ENCODE peak calls at places on chromosome 6, in seven cellular contexts. N, I, Y, T, K, L and Q are unnamed samples.

GRCh38 chr6:2976571-2977085 is 5.3 kb upstream of the SERPINB6 start:
- DNase-seq in N (no peak), I (no peak), Y (no peak), T (peak; percentile 85), K (peak; percentile 71), L (no peak), Q (peak; percentile 80)

GRCh38 chr6:39702265-39702664 is 22.9 kb downstream of the KIF6 start:
- DNase-seq in N (no peak), I (no peak), Y (no peak), T (no peak), K (no peak), L (no peak), Q (no peak)

GRCh38 chr6:130020106-130020851 is 1.9 kb downstream of the L3MBTL3 start:
- DNase-seq in N (peak; percentile 45), I (peak; percentile 36), Y (no peak), T (no peak), K (no peak), L (no peak), Q (no peak)

GRCh38 chr6:75098709-75099108 is 107.1 kb downstream of the COL12A1 start:
- DNase-seq in N (no peak), I (no peak), Y (no peak), T (peak; percentile 98), K (peak; percentile 84), L (no peak), Q (peak; percentile 81)

GRCh38 chr6:160270347-160270746 is 11.7 kb upstream of the SLC22A2 start:
- DNase-seq in N (no peak), I (no peak), Y (no peak), T (no peak), K (no peak), L (no peak), Q (no peak)

GRCh38 chr6:154508573-154509375 is 1.7 kb downstream of the CNKSR3 start:
- DNase-seq in N (no peak), I (no peak), Y (no peak), T (peak; percentile 39), K (peak; percentile 87), L (no peak), Q (peak; percentile 70)

GRCh38 chr6:75843401-75843800 is 94.4 kb downstream of the MYO6 start:
- DNase-seq in N (no peak), I (no peak), Y (no peak), T (no peak), K (no peak), L (no peak), Q (no peak)

GRCh38 chr6:138817799-138818198 is 21.9 kb downstream of the ECT2L start:
- DNase-seq in N (peak; percentile 71), I (no peak), Y (peak; percentile 88), T (peak; percentile 88), K (peak; percentile 100), L (no peak), Q (peak; percentile 98)

GRCh38 chr6:13445005-13445743 is 42.2 kb downstream of the GFOD1 start:
- DNase-seq in N (peak; percentile 47), I (no peak), Y (no peak), T (peak; percentile 51), K (no peak), L (peak; percentile 80), Q (no peak)

GRCh38 chr6:112214749-112215269 is 39.6 kb downstream of the LAMA4 start:
- DNase-seq in N (no peak), I (no peak), Y (no peak), T (no peak), K (peak; percentile 85), L (no peak), Q (peak; percentile 84)

GRCh38 chr6:17289491-17290106 is 8.4 kb downstream of the RBM24 start:
- DNase-seq in N (no peak), I (no peak), Y (no peak), T (no peak), K (no peak), L (no peak), Q (no peak)

GRCh38 chr6:158406736-158407135 is 94.5 kb downstream of the TULP4 start:
- DNase-seq in N (no peak), I (no peak), Y (no peak), T (peak; percentile 61), K (no peak), L (no peak), Q (no peak)

GRCh38 chr6:139762587-139763031 is 388.2 kb upstream of the CITED2 start:
- DNase-seq in N (no peak), I (no peak), Y (no peak), T (no peak), K (peak; percentile 59), L (no peak), Q (peak; percentile 69)

GRCh38 chr6:3228791-3229565 is 1.5 kb upstream of the TUBB2B start:
- DNase-seq in N (peak; percentile 85), I (no peak), Y (peak; percentile 63), T (peak; percentile 43), K (no peak), L (no peak), Q (no peak)

GRCh38 chr6:15296735-15297134 is 50.9 kb downstream of the JARID2 start:
- DNase-seq in N (no peak), I (peak; percentile 24), Y (no peak), T (no peak), K (no peak), L (no peak), Q (no peak)

GRCh38 chr6:159229526-159229925 is 60.3 kb downstream of the FNDC1 start:
- DNase-seq in N (no peak), I (no peak), Y (no peak), T (no peak), K (no peak), L (no peak), Q (no peak)

GRCh38 chr6:44062105-44062770 is 65.0 kb downstream of the MRPL14 start:
- DNase-seq in N (no peak), I (no peak), Y (no peak), T (no peak), K (no peak), L (peak; percentile 31), Q (no peak)

GRCh38 chr6:46491201-46491788 is at the start of gene RCAN2:
- DNase-seq in N (peak; percentile 91), I (peak; percentile 30), Y (peak; percentile 91), T (peak; percentile 25), K (no peak), L (no peak), Q (peak; percentile 36)

GRCh38 chr6:114075300-114075699 is 104.4 kb upstream of the HDAC2 start:
- DNase-seq in N (no peak), I (no peak), Y (no peak), T (no peak), K (no peak), L (peak; percentile 21), Q (no peak)

GRCh38 chr6:137166247-137167098 is 7.0 kb downstream of the IL22RA2 start:
- DNase-seq in N (no peak), I (no peak), Y (no peak), T (no peak), K (no peak), L (no peak), Q (no peak)

GRCh38 chr6:41546475-41546865 is 289 bp downstream of the FOXP4 start:
- DNase-seq in N (no peak), I (peak; percentile 71), Y (no peak), T (no peak), K (no peak), L (no peak), Q (peak; percentile 50)

GRCh38 chr6:129478379-129478778 is 231.6 kb downstream of the ARHGAP18 start:
- DNase-seq in N (no peak), I (no peak), Y (no peak), T (no peak), K (no peak), L (no peak), Q (no peak)

GRCh38 chr6:72466971-72467566 is 154.8 kb upstream of the KCNQ5 start:
- DNase-seq in N (no peak), I (no peak), Y (no peak), T (peak; percentile 9), K (no peak), L (no peak), Q (no peak)

GRCh38 chr6:111367393-111368088 is 115.5 kb downstream of the REV3L start:
- DNase-seq in N (no peak), I (no peak), Y (no peak), T (no peak), K (no peak), L (no peak), Q (no peak)

GRCh38 chr6:105459884-105460283 is 57.0 kb upstream of the PREP start:
- DNase-seq in N (no peak), I (no peak), Y (no peak), T (peak; percentile 75), K (peak; percentile 64), L (no peak), Q (peak; percentile 73)

GRCh38 chr6:33990061-33990541 is 155.8 kb downstream of the GRM4 start:
- DNase-seq in N (no peak), I (no peak), Y (no peak), T (no peak), K (no peak), L (no peak), Q (no peak)

GRCh38 chr6:122620902-122621301 is 10.7 kb downstream of the PKIB start:
- DNase-seq in N (no peak), I (no peak), Y (no peak), T (peak; percentile 70), K (peak; percentile 87), L (no peak), Q (peak; percentile 75)

GRCh38 chr6:55901765-55902164 is 26.4 kb upstream of the BMP5 start:
- DNase-seq in N (no peak), I (no peak), Y (no peak), T (no peak), K (no peak), L (no peak), Q (no peak)

GRCh38 chr6:1761472-1761871 is 151.8 kb downstream of the FOXC1 start:
- DNase-seq in N (no peak), I (no peak), Y (no peak), T (no peak), K (no peak), L (no peak), Q (peak; percentile 10)

GRCh38 chr6:558089-558488 is 98.8 kb downstream of the HUS1B start:
- DNase-seq in N (no peak), I (peak; percentile 38), Y (no peak), T (no peak), K (no peak), L (no peak), Q (peak; percentile 22)
- TF ChIP-seq CTCF in N (peak; percentile 16), I (peak; percentile 75), Y (peak; percentile 36), T (peak; percentile 23), K (no peak), L (peak; percentile 42), Q (peak; percentile 59)

GRCh38 chr6:127517698-127518097 is 1.4 kb downstream of the MTCL3 start:
- DNase-seq in N (no peak), I (no peak), Y (no peak), T (no peak), K (no peak), L (no peak), Q (no peak)
- H2AFZ ChIP-seq in N (no peak overlapping the region), I (no peak overlapping the region), Y (no peak overlapping the region), T (no peak overlapping the region), K (no peak overlapping the region), L (no peak overlapping the region), Q (no peak overlapping the region)

GRCh38 chr6:68967549-68968300 is 332.6 kb downstream of the ADGRB3 start:
- DNase-seq in N (peak; percentile 83), I (peak; percentile 67), Y (peak; percentile 61), T (peak; percentile 26), K (no peak), L (peak; percentile 56), Q (peak; percentile 59)

GRCh38 chr6:68968301-68968649 is 333.2 kb downstream of the ADGRB3 start:
- DNase-seq in N (no peak), I (no peak), Y (no peak), T (no peak), K (no peak), L (no peak), Q (no peak)
- TF ChIP-seq CTCF in N (no peak), I (peak; percentile 39), Y (no peak), T (no peak), K (no peak), L (no peak), Q (no peak)

GRCh38 chr6:82720992-82721391 is 344.6 kb downstream of the UBE3D start:
- DNase-seq in N (no peak), I (no peak), Y (no peak), T (peak; percentile 24), K (no peak), L (no peak), Q (no peak)
- H2AFZ ChIP-seq in N (peak overlapping the region; percentile 69), I (no peak overlapping the region), Y (no peak overlapping the region), T (no peak overlapping the region), K (no peak overlapping the region), L (no peak overlapping the region), Q (no peak overlapping the region)